ENCODE peak calls at places on chromosomes 3 and 15, in nine cellular contexts. C is left lung; U is left ventricle myocardium superior; X is foreskin keratinocyte; A is activated T-cell treated with anti-CD3 and anti-CD28 coated beads, Interleukin-2, amount 50 U/mL, for 72 hours; V is aorta; Q is Right ventricle myocardium inferior; D is CD8-positive, alpha-beta T cell; K is stimulated activated naive CD8-positive, alpha-beta T cell treated with anti-CD3 and anti-CD28 coated beads, Interleukin-15, amount 100 ng/mL, for 72 hours. Y is an unnamed sample.

GRCh38 chr3:152302521-152303021 is 33.8 kb downstream of the MBNL1 start:
- ATAC-seq in C (peak; percentile 69), U (peak; percentile 74), X (peak; percentile 19), A (no peak), V (peak; percentile 75), Q (peak; percentile 71), D (peak; percentile 15), K (peak; percentile 49), Y (peak; percentile 45)

GRCh38 chr3:87503901-87504498 is 227.6 kb upstream of the POU1F1 start:
- ATAC-seq in C (peak; percentile 76), U (no peak), X (peak; percentile 84), A (no peak), V (no peak), Q (no peak), D (no peak), K (peak; percentile 59), Y (no peak)

GRCh38 chr15:31227954-31228542 is 98.6 kb upstream of the KLF13 start:
- ATAC-seq in C (no peak), U (no peak), X (no peak), A (no peak), V (no peak), Q (no peak), D (no peak), K (no peak), Y (no peak)

GRCh38 chr3:15300318-15301078 is 31.9 kb downstream of the SH3BP5 start:
- ATAC-seq in C (peak; percentile 67), U (peak; percentile 42), X (peak; percentile 91), A (peak; percentile 48), V (no peak), Q (peak; percentile 33), D (no peak), K (no peak), Y (no peak)

GRCh38 chr3:134869153-134869726 is 74.2 kb downstream of the EPHB1 start:
- ATAC-seq in C (no peak), U (no peak), X (no peak), A (no peak), V (no peak), Q (no peak), D (no peak), K (no peak), Y (no peak)

GRCh38 chr15:90205886-90206285 is 4.8 kb downstream of the SEMA4B start:
- ATAC-seq in C (no peak), U (peak; percentile 27), X (no peak), A (no peak), V (no peak), Q (peak; percentile 35), D (no peak), K (no peak), Y (no peak)

GRCh38 chr3:468172-468571 is 271.6 kb downstream of the CHL1 start:
- ATAC-seq in C (peak; percentile 57), U (no peak), X (no peak), A (no peak), V (no peak), Q (no peak), D (no peak), K (no peak), Y (no peak)

GRCh38 chr15:68328485-68328884 is 50.9 kb downstream of the FEM1B start:
- ATAC-seq in C (no peak), U (no peak), X (no peak), A (no peak), V (no peak), Q (no peak), D (peak; percentile 66), K (no peak), Y (no peak)

GRCh38 chr3:11634081-11634635 is 9.6 kb downstream of the VGLL4 start:
- ATAC-seq in C (no peak), U (peak; percentile 59), X (no peak), A (peak; percentile 67), V (no peak), Q (peak; percentile 26), D (peak; percentile 71), K (peak; percentile 62), Y (no peak)

GRCh38 chr3:43032646-43033628 is 53.8 kb downstream of the GASK1A start:
- ATAC-seq in C (no peak), U (no peak), X (no peak), A (no peak), V (no peak), Q (no peak), D (no peak), K (no peak), Y (peak; percentile 10)